ENCODE peak calls at places on chromosomes 2 and 18, in six cellular contexts. R, N, T, G, L and O are unnamed samples. For H3K27me3, the result is how much of the 10 kb centered on the place peaks cover.

GRCh38 chr18:50190926-50191325 is 4.0 kb downstream of the MYO5B start:
- DNase-seq in R (no peak), L (no peak), G (no peak), T (no peak), N (peak), O (no peak)

GRCh38 chr18:3118195-3119010 is 101.4 kb downstream of the MYOM1 start:
- DNase-seq in L (no peak), G (no peak), T (no peak), R (no peak), N (no peak), O (peak)

GRCh38 chr2:112920923-112921532 is 10.1 kb downstream of the IL37 start:
- DNase-seq in T (no peak), R (no peak), L (no peak), N (peak), G (no peak), O (peak)

GRCh38 chr18:36099311-36099710 is 29.8 kb downstream of the SLC39A6 start:
- DNase-seq in G (no peak), R (no peak), N (no peak), T (no peak), L (no peak), O (no peak)

GRCh38 chr2:26463252-26464207 is 14.4 kb downstream of the OTOF start:
- DNase-seq in R (peak), L (no peak), T (no peak), N (no peak), G (no peak), O (no peak)

GRCh38 chr2:182553483-182553882 is 126.6 kb upstream of the PDE1A start:
- DNase-seq in T (no peak), R (no peak), N (no peak), L (no peak), G (no peak), O (no peak)

GRCh38 chr2:42238644-42239288 is 69.6 kb downstream of the EML4 start:
- DNase-seq in T (peak), G (no peak), N (peak), L (no peak), R (no peak), O (peak)

GRCh38 chr2:1748741-1749488 is 4.6 kb upstream of the PXDN start:
- DNase-seq in T (no peak), G (no peak), N (no peak), L (no peak), R (no peak), O (no peak)

GRCh38 chr2:120934891-120935338 is 199.2 kb downstream of the GLI2 start:
- DNase-seq in R (peak), N (peak), L (no peak), T (no peak), G (peak), O (peak)

GRCh38 chr2:238096311-238097011 is 3.7 kb upstream of the ESPNL start:
- DNase-seq in N (no peak), L (no peak), G (no peak), R (peak), T (no peak), O (peak)

GRCh38 chr18:44733069-44733753 is 52.5 kb downstream of the SETBP1 start:
- DNase-seq in R (peak), T (no peak), G (no peak), L (no peak), N (peak), O (peak)

GRCh38 chr2:181904022-181904632 is 12.6 kb downstream of the ITPRID2 start:
- DNase-seq in N (peak), L (no peak), T (peak), G (no peak), R (no peak), O (no peak)

GRCh38 chr2:102485151-102485769 is 12.2 kb downstream of the SLC9A4 start:
- DNase-seq in L (no peak), G (no peak), N (no peak), T (no peak), R (no peak), O (no peak)

GRCh38 chr2:43110442-43110871 is 115.9 kb downstream of the ZFP36L2 start:
- DNase-seq in R (no peak), L (no peak), G (no peak), N (no peak), T (peak), O (no peak)

GRCh38 chr2:190069936-190070696 is 7.6 kb upstream of the MSTN start:
- DNase-seq in L (no peak), N (peak), T (peak), G (no peak), R (no peak), O (peak)

GRCh38 chr18:35267809-35268208 is 22.2 kb downstream of the ZSCAN30 start:
- DNase-seq in N (no peak), L (no peak), R (no peak), T (peak), G (no peak), O (no peak)

GRCh38 chr2:10433948-10434884 is 13.9 kb downstream of the ODC1 start:
- DNase-seq in N (no peak), T (no peak), G (no peak), L (no peak), R (no peak), O (no peak)

GRCh38 chr18:45962461-45962860 is 4.7 kb downstream of the EPG5 start:
- DNase-seq in L (no peak), T (no peak), G (no peak), R (no peak), N (peak), O (peak)

GRCh38 chr2:18149660-18150246 is 271.3 kb downstream of the KCNS3 start:
- DNase-seq in T (no peak), R (no peak), L (no peak), G (no peak), N (peak), O (no peak)

GRCh38 chr2:170713280-170714155 is 1.6 kb upstream of the SP5 start:
- DNase-seq in T (no peak), N (no peak), R (peak), L (no peak), G (no peak), O (no peak)

GRCh38 chr2:11446733-11447248 is 19.2 kb downstream of the E2F6 start:
- DNase-seq in T (peak), R (no peak), N (peak), G (peak), L (no peak), O (peak)

GRCh38 chr2:64177315-64177714 is 33.1 kb upstream of the PELI1 start:
- DNase-seq in N (no peak), T (no peak), L (no peak), G (no peak), R (no peak), O (no peak)

GRCh38 chr18:48829443-48830149 is 121.2 kb downstream of the SMAD7 start:
- DNase-seq in N (no peak), T (peak), R (no peak), G (no peak), L (no peak), O (no peak)

GRCh38 chr2:168573128-168573903 is 117.2 kb downstream of the CERS6 start:
- DNase-seq in N (peak), G (no peak), R (no peak), L (no peak), T (peak), O (no peak)

GRCh38 chr2:73292316-73292905 is 937 bp downstream of the EGR4 start:
- DNase-seq in N (no peak), T (no peak), L (no peak), R (peak), G (no peak), O (no peak)

GRCh38 chr2:73291461-73292315 is 1.7 kb downstream of the EGR4 start:
- DNase-seq in T (no peak), G (no peak), R (no peak), L (no peak), N (no peak), O (no peak)

GRCh38 chr2:73291093-73291460 is 2.3 kb downstream of the EGR4 start:
- DNase-seq in R (no peak), L (no peak), N (peak), T (peak), G (no peak), O (peak)

GRCh38 chr2:73289304-73289703 is 4.0 kb downstream of the EGR4 start:
- DNase-seq in L (no peak), R (no peak), G (no peak), N (no peak), T (no peak), O (no peak)

GRCh38 chr2:73290049-73290839 is 3.1 kb downstream of the EGR4 start:
- DNase-seq in R (no peak), T (no peak), N (peak), L (no peak), G (no peak), O (no peak)
- H3K27me3 ChIP-seq in R (half or more), T (half or more), N (half or more), L (under half), G (half or more), O (half or more)

GRCh38 chr18:7417742-7418141 is 149.4 kb upstream of the PTPRM start:
- DNase-seq in R (peak), T (no peak), G (no peak), L (no peak), N (peak), O (peak)
- H3K27ac ChIP-seq in R (peak), T (no peak), G (no peak), L (no peak), N (no peak), O (no peak)

DNA sequence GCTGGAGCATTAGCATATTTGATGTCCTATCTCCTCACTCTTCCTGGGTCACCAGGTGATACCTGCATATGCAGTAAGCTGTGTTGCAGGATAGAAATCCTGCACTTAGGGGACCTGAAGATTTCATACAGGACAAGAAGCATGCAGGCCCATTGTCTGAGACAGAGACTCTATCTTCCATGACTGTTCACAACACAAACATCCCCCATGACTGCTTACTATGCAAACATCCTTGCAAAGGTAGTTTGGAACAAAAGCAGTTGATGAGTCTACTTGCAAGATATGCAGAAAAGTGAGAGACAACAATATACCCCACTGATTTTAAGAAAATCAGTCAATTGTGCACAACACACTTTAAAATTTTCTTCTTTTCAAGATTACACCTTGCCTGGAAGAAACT is 108.6 kb upstream of the ZEB2 start:
- DNase-seq in T (no peak), L (no peak), N (peak), R (no peak), G (no peak), O (peak)
- H3K27me3 ChIP-seq in T (under half), L (under half), N (under half), R (under half), G (under half), O (under half)

DNA sequence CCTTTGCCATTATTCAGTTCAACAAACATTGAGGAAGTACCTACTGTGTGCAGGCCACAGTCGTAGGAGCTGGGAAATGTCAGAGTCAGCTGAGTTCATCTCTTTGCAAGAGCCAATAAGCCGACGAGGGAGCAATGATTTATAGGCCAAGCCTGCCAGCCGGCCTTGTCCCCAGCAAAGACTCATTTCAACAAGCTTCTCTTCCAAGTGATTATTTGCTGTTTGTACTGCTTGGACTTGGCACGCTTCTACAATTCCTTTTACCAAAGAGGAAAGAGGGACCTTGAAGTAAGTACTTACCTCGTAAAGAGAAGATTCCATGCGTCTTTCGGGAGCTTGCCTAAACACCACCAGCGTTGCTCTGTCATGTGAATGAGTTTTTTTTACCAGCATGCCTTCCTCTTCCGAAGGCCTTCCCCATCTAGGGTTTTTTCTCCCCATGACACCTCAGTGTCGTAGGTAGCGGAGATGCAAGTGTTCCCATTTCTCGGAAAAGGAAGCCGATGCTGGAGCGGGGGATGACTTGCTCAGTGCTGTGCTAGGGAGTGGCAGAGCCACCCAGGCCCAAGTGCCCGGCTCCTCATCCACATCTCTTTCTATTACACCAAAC is 138.8 kb downstream of the KLHL29 start:
- DNase-seq in G (peak), R (no peak), L (no peak), N (no peak), T (no peak), O (no peak)
- H3K27ac ChIP-seq in G (peak), R (peak), L (peak), N (no peak), T (peak), O (no peak)

GRCh38 chr18:51250458-51251024 is 53.1 kb upstream of the MEX3C start:
- DNase-seq in N (no peak), R (no peak), L (no peak), G (no peak), T (no peak), O (no peak)
- H3K27me3 ChIP-seq in N (under half), R (under half), L (under half), G (under half), T (under half), O (under half)

DNA sequence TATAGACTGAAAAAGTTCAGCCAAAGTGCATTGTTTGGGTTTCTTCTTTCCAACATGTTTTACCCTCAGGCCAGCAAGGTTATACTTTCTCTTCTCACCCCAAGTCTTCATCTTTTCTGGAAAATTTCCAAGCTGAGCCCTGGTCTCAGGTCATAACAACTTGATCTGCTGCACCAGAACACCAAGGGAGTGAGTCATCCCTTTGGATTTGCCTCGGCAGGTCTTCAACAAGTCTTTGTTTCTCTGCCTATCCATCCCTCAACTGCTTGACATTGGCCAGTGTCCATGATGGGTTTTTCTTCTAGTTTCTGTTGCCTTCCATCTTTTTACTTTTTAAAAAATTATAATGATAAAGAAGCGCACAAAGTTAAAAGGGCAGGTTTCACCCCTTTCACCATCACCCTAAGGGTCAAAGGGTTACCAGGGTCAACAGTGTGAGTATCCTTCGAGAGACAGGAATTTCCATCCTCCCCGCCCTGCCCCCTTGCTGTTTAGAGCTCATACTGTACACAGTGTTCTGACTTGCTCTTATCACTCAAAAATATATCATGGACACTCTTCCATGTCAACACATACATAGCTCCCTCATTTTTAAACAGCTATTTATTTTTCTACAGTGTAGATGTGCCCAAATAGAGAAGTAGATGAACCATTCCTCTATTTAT is 5.7 kb upstream of the SPATS2L start:
- DNase-seq in R (peak), L (no peak), T (no peak), N (peak), G (no peak), O (peak)
- H3K27ac ChIP-seq in R (peak), L (no peak), T (no peak), N (peak), G (no peak), O (peak)

DNA sequence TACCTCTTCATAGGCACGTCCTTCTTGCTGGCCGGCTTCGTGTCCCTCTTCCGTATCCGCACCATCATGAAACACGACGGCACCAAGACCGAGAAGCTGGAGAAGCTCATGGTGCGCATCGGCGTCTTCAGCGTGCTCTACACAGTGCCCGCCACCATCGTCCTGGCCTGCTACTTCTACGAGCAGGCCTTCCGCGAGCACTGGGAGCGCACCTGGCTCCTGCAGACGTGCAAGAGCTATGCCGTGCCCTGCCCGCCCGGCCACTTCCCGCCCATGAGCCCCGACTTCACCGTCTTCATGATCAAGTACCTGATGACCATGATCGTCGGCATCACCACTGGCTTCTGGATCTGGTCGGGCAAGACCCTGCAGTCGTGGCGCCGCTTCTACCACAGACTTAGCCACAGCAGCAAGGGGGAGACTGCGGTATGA is 2.3 kb downstream of the FZD7 start:
- DNase-seq in L (no peak), R (no peak), T (no peak), G (no peak), N (no peak), O (no peak)
- H3K27me3 ChIP-seq in L (under half), R (under half), T (under half), G (under half), N (under half), O (under half)

GRCh38 chr18:68611301-68611700 is 103.6 kb downstream of the TMX3 start:
- DNase-seq in T (no peak), G (no peak), L (no peak), R (no peak), N (no peak), O (no peak)
- H3K27ac ChIP-seq in T (no peak), G (no peak), L (peak), R (no peak), N (no peak), O (no peak)